ENCODE peak calls at places on chromosomes 2 and 18, in ten cellular contexts. One of them, this sample, is unnamed.

GRCh38 chr2:238019962-238020361 is 40.8 kb upstream of the SCLY start:
- DNase-seq in activated T-cell treated with anti-CD3 and anti-CD28 coated beads, Interleukin-2, amount 50 U/mL, for 1 hour: no peak
- DNase-seq in NCI-H1092: no peak
- DNase-seq in K562: no peak
- DNase-seq in dorsolateral prefrontal cortex: no peak
- DNase-seq in fibroblast of mammary gland: no peak
- DNase-seq in stimulated activated naive CD8-positive, alpha-beta T cell treated with anti-CD3 and anti-CD28 coated beads, Interleukin-15, Interleukin-2, amounts not matched to agents 100 U/mL and 50 U/mL, for 24 hours: no peak
- DNase-seq in RKO: no peak
- DNase-seq in mucosa of descending colon: no peak
- DNase-seq in stimulated activated CD4-positive, alpha-beta T cell treated with anti-CD3 and anti-CD28 coated beads, Interleukin-12 subunit alpha, Interleukin-12 subunit beta, amount 100 ng/mL, for 4 hours: no peak
- DNase-seq in this sample: no peak

GRCh38 chr2:141522048-141522447 is 608.8 kb downstream of the LRP1B start:
- DNase-seq in dorsolateral prefrontal cortex: no peak
- DNase-seq in stimulated activated CD4-positive, alpha-beta T cell treated with anti-CD3 and anti-CD28 coated beads, Interleukin-12 subunit alpha, Interleukin-12 subunit beta, amount 100 ng/mL, for 4 hours: no peak
- DNase-seq in NCI-H1092: no peak
- DNase-seq in mucosa of descending colon: no peak
- DNase-seq in fibroblast of mammary gland: no peak
- DNase-seq in RKO: no peak
- DNase-seq in activated T-cell treated with anti-CD3 and anti-CD28 coated beads, Interleukin-2, amount 50 U/mL, for 1 hour: no peak
- DNase-seq in stimulated activated naive CD8-positive, alpha-beta T cell treated with anti-CD3 and anti-CD28 coated beads, Interleukin-15, Interleukin-2, amounts not matched to agents 100 U/mL and 50 U/mL, for 24 hours: no peak
- DNase-seq in K562: no peak
- DNase-seq in this sample: no peak

GRCh38 chr2:85181844-85182456 is 48.8 kb downstream of the TCF7L1 start:
- DNase-seq in NCI-H1092: no peak
- DNase-seq in activated T-cell treated with anti-CD3 and anti-CD28 coated beads, Interleukin-2, amount 50 U/mL, for 1 hour: no peak
- DNase-seq in stimulated activated naive CD8-positive, alpha-beta T cell treated with anti-CD3 and anti-CD28 coated beads, Interleukin-15, Interleukin-2, amounts not matched to agents 100 U/mL and 50 U/mL, for 24 hours: no peak
- DNase-seq in stimulated activated CD4-positive, alpha-beta T cell treated with anti-CD3 and anti-CD28 coated beads, Interleukin-12 subunit alpha, Interleukin-12 subunit beta, amount 100 ng/mL, for 4 hours: no peak
- DNase-seq in RKO: no peak
- DNase-seq in mucosa of descending colon: no peak
- DNase-seq in K562: no peak
- DNase-seq in dorsolateral prefrontal cortex: no peak
- DNase-seq in fibroblast of mammary gland: no peak
- DNase-seq in this sample: no peak

GRCh38 chr18:28584726-28585125 is 407.8 kb upstream of the CDH2 start:
- DNase-seq in K562: no peak
- DNase-seq in stimulated activated CD4-positive, alpha-beta T cell treated with anti-CD3 and anti-CD28 coated beads, Interleukin-12 subunit alpha, Interleukin-12 subunit beta, amount 100 ng/mL, for 4 hours: no peak
- DNase-seq in mucosa of descending colon: no peak
- DNase-seq in dorsolateral prefrontal cortex: no peak
- DNase-seq in RKO: no peak
- DNase-seq in NCI-H1092: no peak
- DNase-seq in activated T-cell treated with anti-CD3 and anti-CD28 coated beads, Interleukin-2, amount 50 U/mL, for 1 hour: no peak
- DNase-seq in stimulated activated naive CD8-positive, alpha-beta T cell treated with anti-CD3 and anti-CD28 coated beads, Interleukin-15, Interleukin-2, amounts not matched to agents 100 U/mL and 50 U/mL, for 24 hours: no peak
- DNase-seq in fibroblast of mammary gland: peak
- DNase-seq in this sample: no peak

GRCh38 chr2:133458280-133458679 is 110.0 kb downstream of the NCKAP5 start:
- DNase-seq in dorsolateral prefrontal cortex: no peak
- DNase-seq in activated T-cell treated with anti-CD3 and anti-CD28 coated beads, Interleukin-2, amount 50 U/mL, for 1 hour: no peak
- DNase-seq in mucosa of descending colon: no peak
- DNase-seq in fibroblast of mammary gland: peak
- DNase-seq in K562: no peak
- DNase-seq in stimulated activated CD4-positive, alpha-beta T cell treated with anti-CD3 and anti-CD28 coated beads, Interleukin-12 subunit alpha, Interleukin-12 subunit beta, amount 100 ng/mL, for 4 hours: no peak
- DNase-seq in RKO: no peak
- DNase-seq in NCI-H1092: no peak
- DNase-seq in stimulated activated naive CD8-positive, alpha-beta T cell treated with anti-CD3 and anti-CD28 coated beads, Interleukin-15, Interleukin-2, amounts not matched to agents 100 U/mL and 50 U/mL, for 24 hours: no peak
- DNase-seq in this sample: no peak

GRCh38 chr18:14916851-14917250 is 168.9 kb downstream of the ANKRD30B start:
- DNase-seq in mucosa of descending colon: no peak
- DNase-seq in fibroblast of mammary gland: no peak
- DNase-seq in activated T-cell treated with anti-CD3 and anti-CD28 coated beads, Interleukin-2, amount 50 U/mL, for 1 hour: no peak
- DNase-seq in K562: no peak
- DNase-seq in stimulated activated naive CD8-positive, alpha-beta T cell treated with anti-CD3 and anti-CD28 coated beads, Interleukin-15, Interleukin-2, amounts not matched to agents 100 U/mL and 50 U/mL, for 24 hours: no peak
- DNase-seq in stimulated activated CD4-positive, alpha-beta T cell treated with anti-CD3 and anti-CD28 coated beads, Interleukin-12 subunit alpha, Interleukin-12 subunit beta, amount 100 ng/mL, for 4 hours: no peak
- DNase-seq in RKO: no peak
- DNase-seq in dorsolateral prefrontal cortex: no peak
- DNase-seq in NCI-H1092: no peak
- DNase-seq in this sample: no peak

GRCh38 chr2:42089340-42089925 is 41.6 kb downstream of the PKDCC start:
- DNase-seq in activated T-cell treated with anti-CD3 and anti-CD28 coated beads, Interleukin-2, amount 50 U/mL, for 1 hour: peak
- DNase-seq in stimulated activated naive CD8-positive, alpha-beta T cell treated with anti-CD3 and anti-CD28 coated beads, Interleukin-15, Interleukin-2, amounts not matched to agents 100 U/mL and 50 U/mL, for 24 hours: peak
- DNase-seq in mucosa of descending colon: peak
- DNase-seq in RKO: peak
- DNase-seq in NCI-H1092: no peak
- DNase-seq in K562: peak
- DNase-seq in stimulated activated CD4-positive, alpha-beta T cell treated with anti-CD3 and anti-CD28 coated beads, Interleukin-12 subunit alpha, Interleukin-12 subunit beta, amount 100 ng/mL, for 4 hours: peak
- DNase-seq in fibroblast of mammary gland: peak
- DNase-seq in dorsolateral prefrontal cortex: no peak
- DNase-seq in this sample: peak

GRCh38 chr18:35513181-35513932 is 15.6 kb upstream of the INO80C start:
- DNase-seq in dorsolateral prefrontal cortex: no peak
- DNase-seq in fibroblast of mammary gland: peak
- DNase-seq in mucosa of descending colon: no peak
- DNase-seq in K562: no peak
- DNase-seq in stimulated activated CD4-positive, alpha-beta T cell treated with anti-CD3 and anti-CD28 coated beads, Interleukin-12 subunit alpha, Interleukin-12 subunit beta, amount 100 ng/mL, for 4 hours: no peak
- DNase-seq in activated T-cell treated with anti-CD3 and anti-CD28 coated beads, Interleukin-2, amount 50 U/mL, for 1 hour: no peak
- DNase-seq in NCI-H1092: no peak
- DNase-seq in stimulated activated naive CD8-positive, alpha-beta T cell treated with anti-CD3 and anti-CD28 coated beads, Interleukin-15, Interleukin-2, amounts not matched to agents 100 U/mL and 50 U/mL, for 24 hours: no peak
- DNase-seq in RKO: no peak
- DNase-seq in this sample: no peak

GRCh38 chr2:108377411-108377810 is 343 bp upstream of the SULT1C4 start:
- DNase-seq in RKO: no peak
- DNase-seq in NCI-H1092: no peak
- DNase-seq in stimulated activated naive CD8-positive, alpha-beta T cell treated with anti-CD3 and anti-CD28 coated beads, Interleukin-15, Interleukin-2, amounts not matched to agents 100 U/mL and 50 U/mL, for 24 hours: no peak
- DNase-seq in dorsolateral prefrontal cortex: no peak
- DNase-seq in mucosa of descending colon: no peak
- DNase-seq in fibroblast of mammary gland: no peak
- DNase-seq in activated T-cell treated with anti-CD3 and anti-CD28 coated beads, Interleukin-2, amount 50 U/mL, for 1 hour: no peak
- DNase-seq in stimulated activated CD4-positive, alpha-beta T cell treated with anti-CD3 and anti-CD28 coated beads, Interleukin-12 subunit alpha, Interleukin-12 subunit beta, amount 100 ng/mL, for 4 hours: no peak
- DNase-seq in K562: no peak
- DNase-seq in this sample: no peak

GRCh38 chr2:54558976-54559410 is 102.9 kb downstream of the SPTBN1 start:
- DNase-seq in RKO: peak
- DNase-seq in stimulated activated CD4-positive, alpha-beta T cell treated with anti-CD3 and anti-CD28 coated beads, Interleukin-12 subunit alpha, Interleukin-12 subunit beta, amount 100 ng/mL, for 4 hours: no peak
- DNase-seq in NCI-H1092: no peak
- DNase-seq in mucosa of descending colon: no peak
- DNase-seq in dorsolateral prefrontal cortex: no peak
- DNase-seq in fibroblast of mammary gland: no peak
- DNase-seq in K562: peak
- DNase-seq in activated T-cell treated with anti-CD3 and anti-CD28 coated beads, Interleukin-2, amount 50 U/mL, for 1 hour: no peak
- DNase-seq in stimulated activated naive CD8-positive, alpha-beta T cell treated with anti-CD3 and anti-CD28 coated beads, Interleukin-15, Interleukin-2, amounts not matched to agents 100 U/mL and 50 U/mL, for 24 hours: no peak
- DNase-seq in this sample: no peak

GRCh38 chr2:182318466-182319309 is 108.1 kb downstream of the PDE1A start:
- DNase-seq in K562: no peak
- DNase-seq in stimulated activated CD4-positive, alpha-beta T cell treated with anti-CD3 and anti-CD28 coated beads, Interleukin-12 subunit alpha, Interleukin-12 subunit beta, amount 100 ng/mL, for 4 hours: no peak
- DNase-seq in stimulated activated naive CD8-positive, alpha-beta T cell treated with anti-CD3 and anti-CD28 coated beads, Interleukin-15, Interleukin-2, amounts not matched to agents 100 U/mL and 50 U/mL, for 24 hours: no peak
- DNase-seq in activated T-cell treated with anti-CD3 and anti-CD28 coated beads, Interleukin-2, amount 50 U/mL, for 1 hour: no peak
- DNase-seq in mucosa of descending colon: no peak
- DNase-seq in NCI-H1092: no peak
- DNase-seq in dorsolateral prefrontal cortex: no peak
- DNase-seq in RKO: no peak
- DNase-seq in fibroblast of mammary gland: peak
- DNase-seq in this sample: no peak

GRCh38 chr2:145569108-145569507 is 1049.2 kb upstream of the ZEB2 start:
- DNase-seq in stimulated activated CD4-positive, alpha-beta T cell treated with anti-CD3 and anti-CD28 coated beads, Interleukin-12 subunit alpha, Interleukin-12 subunit beta, amount 100 ng/mL, for 4 hours: no peak
- DNase-seq in RKO: peak
- DNase-seq in K562: no peak
- DNase-seq in stimulated activated naive CD8-positive, alpha-beta T cell treated with anti-CD3 and anti-CD28 coated beads, Interleukin-15, Interleukin-2, amounts not matched to agents 100 U/mL and 50 U/mL, for 24 hours: no peak
- DNase-seq in fibroblast of mammary gland: peak
- DNase-seq in mucosa of descending colon: no peak
- DNase-seq in activated T-cell treated with anti-CD3 and anti-CD28 coated beads, Interleukin-2, amount 50 U/mL, for 1 hour: no peak
- DNase-seq in NCI-H1092: no peak
- DNase-seq in dorsolateral prefrontal cortex: no peak
- DNase-seq in this sample: no peak

GRCh38 chr2:145797692-145798091 is 1277.8 kb upstream of the ZEB2 start:
- DNase-seq in stimulated activated naive CD8-positive, alpha-beta T cell treated with anti-CD3 and anti-CD28 coated beads, Interleukin-15, Interleukin-2, amounts not matched to agents 100 U/mL and 50 U/mL, for 24 hours: no peak
- DNase-seq in dorsolateral prefrontal cortex: no peak
- DNase-seq in K562: no peak
- DNase-seq in fibroblast of mammary gland: no peak
- DNase-seq in stimulated activated CD4-positive, alpha-beta T cell treated with anti-CD3 and anti-CD28 coated beads, Interleukin-12 subunit alpha, Interleukin-12 subunit beta, amount 100 ng/mL, for 4 hours: no peak
- DNase-seq in NCI-H1092: no peak
- DNase-seq in RKO: no peak
- DNase-seq in mucosa of descending colon: no peak
- DNase-seq in activated T-cell treated with anti-CD3 and anti-CD28 coated beads, Interleukin-2, amount 50 U/mL, for 1 hour: no peak
- DNase-seq in this sample: no peak

GRCh38 chr2:11753452-11753885 is 7.0 kb downstream of the LPIN1 start:
- DNase-seq in dorsolateral prefrontal cortex: no peak
- DNase-seq in RKO: no peak
- DNase-seq in stimulated activated CD4-positive, alpha-beta T cell treated with anti-CD3 and anti-CD28 coated beads, Interleukin-12 subunit alpha, Interleukin-12 subunit beta, amount 100 ng/mL, for 4 hours: no peak
- DNase-seq in activated T-cell treated with anti-CD3 and anti-CD28 coated beads, Interleukin-2, amount 50 U/mL, for 1 hour: peak
- DNase-seq in NCI-H1092: peak
- DNase-seq in stimulated activated naive CD8-positive, alpha-beta T cell treated with anti-CD3 and anti-CD28 coated beads, Interleukin-15, Interleukin-2, amounts not matched to agents 100 U/mL and 50 U/mL, for 24 hours: peak
- DNase-seq in K562: peak
- DNase-seq in fibroblast of mammary gland: no peak
- DNase-seq in mucosa of descending colon: peak
- DNase-seq in this sample: peak

GRCh38 chr2:9690252-9690651 is 59.5 kb upstream of the YWHAQ start:
- DNase-seq in activated T-cell treated with anti-CD3 and anti-CD28 coated beads, Interleukin-2, amount 50 U/mL, for 1 hour: no peak
- DNase-seq in mucosa of descending colon: no peak
- DNase-seq in stimulated activated naive CD8-positive, alpha-beta T cell treated with anti-CD3 and anti-CD28 coated beads, Interleukin-15, Interleukin-2, amounts not matched to agents 100 U/mL and 50 U/mL, for 24 hours: no peak
- DNase-seq in dorsolateral prefrontal cortex: no peak
- DNase-seq in RKO: no peak
- DNase-seq in NCI-H1092: no peak
- DNase-seq in fibroblast of mammary gland: no peak
- DNase-seq in stimulated activated CD4-positive, alpha-beta T cell treated with anti-CD3 and anti-CD28 coated beads, Interleukin-12 subunit alpha, Interleukin-12 subunit beta, amount 100 ng/mL, for 4 hours: no peak
- DNase-seq in K562: no peak
- DNase-seq in this sample: no peak

GRCh38 chr2:48315847-48316194 is 214.1 kb upstream of the STON1 start:
- DNase-seq in RKO: peak
- DNase-seq in K562: peak
- DNase-seq in dorsolateral prefrontal cortex: peak
- DNase-seq in stimulated activated CD4-positive, alpha-beta T cell treated with anti-CD3 and anti-CD28 coated beads, Interleukin-12 subunit alpha, Interleukin-12 subunit beta, amount 100 ng/mL, for 4 hours: peak
- DNase-seq in mucosa of descending colon: no peak
- DNase-seq in NCI-H1092: peak
- DNase-seq in stimulated activated naive CD8-positive, alpha-beta T cell treated with anti-CD3 and anti-CD28 coated beads, Interleukin-15, Interleukin-2, amounts not matched to agents 100 U/mL and 50 U/mL, for 24 hours: peak
- DNase-seq in fibroblast of mammary gland: peak
- DNase-seq in activated T-cell treated with anti-CD3 and anti-CD28 coated beads, Interleukin-2, amount 50 U/mL, for 1 hour: peak
- DNase-seq in this sample: peak

GRCh38 chr18:11149441-11150270 is at the start of gene PIEZO2:
- DNase-seq in activated T-cell treated with anti-CD3 and anti-CD28 coated beads, Interleukin-2, amount 50 U/mL, for 1 hour: no peak
- DNase-seq in mucosa of descending colon: peak
- DNase-seq in stimulated activated naive CD8-positive, alpha-beta T cell treated with anti-CD3 and anti-CD28 coated beads, Interleukin-15, Interleukin-2, amounts not matched to agents 100 U/mL and 50 U/mL, for 24 hours: peak
- DNase-seq in stimulated activated CD4-positive, alpha-beta T cell treated with anti-CD3 and anti-CD28 coated beads, Interleukin-12 subunit alpha, Interleukin-12 subunit beta, amount 100 ng/mL, for 4 hours: no peak
- DNase-seq in K562: peak
- DNase-seq in NCI-H1092: no peak
- DNase-seq in RKO: no peak
- DNase-seq in dorsolateral prefrontal cortex: peak
- DNase-seq in fibroblast of mammary gland: peak
- DNase-seq in this sample: no peak

GRCh38 chr2:186306754-186307153 is 179.3 kb upstream of the ZC3H15 start:
- DNase-seq in mucosa of descending colon: no peak
- DNase-seq in RKO: no peak
- DNase-seq in activated T-cell treated with anti-CD3 and anti-CD28 coated beads, Interleukin-2, amount 50 U/mL, for 1 hour: no peak
- DNase-seq in stimulated activated naive CD8-positive, alpha-beta T cell treated with anti-CD3 and anti-CD28 coated beads, Interleukin-15, Interleukin-2, amounts not matched to agents 100 U/mL and 50 U/mL, for 24 hours: no peak
- DNase-seq in stimulated activated CD4-positive, alpha-beta T cell treated with anti-CD3 and anti-CD28 coated beads, Interleukin-12 subunit alpha, Interleukin-12 subunit beta, amount 100 ng/mL, for 4 hours: no peak
- DNase-seq in fibroblast of mammary gland: no peak
- DNase-seq in dorsolateral prefrontal cortex: no peak
- DNase-seq in NCI-H1092: no peak
- DNase-seq in K562: no peak
- DNase-seq in this sample: no peak

GRCh38 chr18:42950732-42951131 is 164.8 kb downstream of the RIT2 start:
- DNase-seq in mucosa of descending colon: no peak
- DNase-seq in activated T-cell treated with anti-CD3 and anti-CD28 coated beads, Interleukin-2, amount 50 U/mL, for 1 hour: no peak
- DNase-seq in stimulated activated CD4-positive, alpha-beta T cell treated with anti-CD3 and anti-CD28 coated beads, Interleukin-12 subunit alpha, Interleukin-12 subunit beta, amount 100 ng/mL, for 4 hours: no peak
- DNase-seq in stimulated activated naive CD8-positive, alpha-beta T cell treated with anti-CD3 and anti-CD28 coated beads, Interleukin-15, Interleukin-2, amounts not matched to agents 100 U/mL and 50 U/mL, for 24 hours: no peak
- DNase-seq in K562: no peak
- DNase-seq in dorsolateral prefrontal cortex: no peak
- DNase-seq in NCI-H1092: no peak
- DNase-seq in fibroblast of mammary gland: no peak
- DNase-seq in RKO: no peak
- DNase-seq in this sample: no peak

GRCh38 chr18:5542393-5543035 is 1.3 kb downstream of the EPB41L3 start:
- DNase-seq in activated T-cell treated with anti-CD3 and anti-CD28 coated beads, Interleukin-2, amount 50 U/mL, for 1 hour: no peak
- DNase-seq in dorsolateral prefrontal cortex: no peak
- DNase-seq in K562: no peak
- DNase-seq in NCI-H1092: no peak
- DNase-seq in fibroblast of mammary gland: peak
- DNase-seq in RKO: no peak
- DNase-seq in stimulated activated CD4-positive, alpha-beta T cell treated with anti-CD3 and anti-CD28 coated beads, Interleukin-12 subunit alpha, Interleukin-12 subunit beta, amount 100 ng/mL, for 4 hours: no peak
- DNase-seq in stimulated activated naive CD8-positive, alpha-beta T cell treated with anti-CD3 and anti-CD28 coated beads, Interleukin-15, Interleukin-2, amounts not matched to agents 100 U/mL and 50 U/mL, for 24 hours: no peak
- DNase-seq in mucosa of descending colon: peak
- DNase-seq in this sample: no peak

GRCh38 chr2:32925283-32925682 is 21.5 kb upstream of the LTBP1 start:
- DNase-seq in fibroblast of mammary gland: no peak
- DNase-seq in stimulated activated naive CD8-positive, alpha-beta T cell treated with anti-CD3 and anti-CD28 coated beads, Interleukin-15, Interleukin-2, amounts not matched to agents 100 U/mL and 50 U/mL, for 24 hours: no peak
- DNase-seq in K562: no peak
- DNase-seq in activated T-cell treated with anti-CD3 and anti-CD28 coated beads, Interleukin-2, amount 50 U/mL, for 1 hour: no peak
- DNase-seq in mucosa of descending colon: no peak
- DNase-seq in NCI-H1092: no peak
- DNase-seq in RKO: no peak
- DNase-seq in stimulated activated CD4-positive, alpha-beta T cell treated with anti-CD3 and anti-CD28 coated beads, Interleukin-12 subunit alpha, Interleukin-12 subunit beta, amount 100 ng/mL, for 4 hours: no peak
- DNase-seq in dorsolateral prefrontal cortex: no peak
- DNase-seq in this sample: no peak

GRCh38 chr2:227870710-227871374 is 589 bp upstream of the DAW1 start:
- DNase-seq in RKO: no peak
- DNase-seq in fibroblast of mammary gland: peak
- DNase-seq in NCI-H1092: no peak
- DNase-seq in stimulated activated naive CD8-positive, alpha-beta T cell treated with anti-CD3 and anti-CD28 coated beads, Interleukin-15, Interleukin-2, amounts not matched to agents 100 U/mL and 50 U/mL, for 24 hours: no peak
- DNase-seq in dorsolateral prefrontal cortex: no peak
- DNase-seq in K562: no peak
- DNase-seq in mucosa of descending colon: no peak
- DNase-seq in activated T-cell treated with anti-CD3 and anti-CD28 coated beads, Interleukin-2, amount 50 U/mL, for 1 hour: no peak
- DNase-seq in stimulated activated CD4-positive, alpha-beta T cell treated with anti-CD3 and anti-CD28 coated beads, Interleukin-12 subunit alpha, Interleukin-12 subunit beta, amount 100 ng/mL, for 4 hours: no peak
- DNase-seq in this sample: no peak

GRCh38 chr18:57895182-57895581 is 92.1 kb upstream of the ATP8B1 start:
- DNase-seq in K562: no peak
- DNase-seq in mucosa of descending colon: no peak
- DNase-seq in stimulated activated naive CD8-positive, alpha-beta T cell treated with anti-CD3 and anti-CD28 coated beads, Interleukin-15, Interleukin-2, amounts not matched to agents 100 U/mL and 50 U/mL, for 24 hours: no peak
- DNase-seq in RKO: no peak
- DNase-seq in activated T-cell treated with anti-CD3 and anti-CD28 coated beads, Interleukin-2, amount 50 U/mL, for 1 hour: no peak
- DNase-seq in NCI-H1092: no peak
- DNase-seq in stimulated activated CD4-positive, alpha-beta T cell treated with anti-CD3 and anti-CD28 coated beads, Interleukin-12 subunit alpha, Interleukin-12 subunit beta, amount 100 ng/mL, for 4 hours: no peak
- DNase-seq in fibroblast of mammary gland: no peak
- DNase-seq in dorsolateral prefrontal cortex: no peak
- DNase-seq in this sample: no peak

GRCh38 chr2:218217366-218218309 is 649 bp downstream of the ARPC2 start:
- DNase-seq in K562: peak
- DNase-seq in RKO: peak
- DNase-seq in fibroblast of mammary gland: no peak
- DNase-seq in NCI-H1092: no peak
- DNase-seq in stimulated activated CD4-positive, alpha-beta T cell treated with anti-CD3 and anti-CD28 coated beads, Interleukin-12 subunit alpha, Interleukin-12 subunit beta, amount 100 ng/mL, for 4 hours: peak
- DNase-seq in dorsolateral prefrontal cortex: peak
- DNase-seq in stimulated activated naive CD8-positive, alpha-beta T cell treated with anti-CD3 and anti-CD28 coated beads, Interleukin-15, Interleukin-2, amounts not matched to agents 100 U/mL and 50 U/mL, for 24 hours: peak
- DNase-seq in activated T-cell treated with anti-CD3 and anti-CD28 coated beads, Interleukin-2, amount 50 U/mL, for 1 hour: peak
- DNase-seq in mucosa of descending colon: peak
- DNase-seq in this sample: peak

GRCh38 chr18:12944724-12945123 is 3.1 kb upstream of the SEH1L start:
- DNase-seq in mucosa of descending colon: no peak
- DNase-seq in NCI-H1092: peak
- DNase-seq in stimulated activated naive CD8-positive, alpha-beta T cell treated with anti-CD3 and anti-CD28 coated beads, Interleukin-15, Interleukin-2, amounts not matched to agents 100 U/mL and 50 U/mL, for 24 hours: no peak
- DNase-seq in stimulated activated CD4-positive, alpha-beta T cell treated with anti-CD3 and anti-CD28 coated beads, Interleukin-12 subunit alpha, Interleukin-12 subunit beta, amount 100 ng/mL, for 4 hours: no peak
- DNase-seq in activated T-cell treated with anti-CD3 and anti-CD28 coated beads, Interleukin-2, amount 50 U/mL, for 1 hour: no peak
- DNase-seq in dorsolateral prefrontal cortex: no peak
- DNase-seq in RKO: no peak
- DNase-seq in K562: no peak
- DNase-seq in fibroblast of mammary gland: peak
- DNase-seq in this sample: no peak

GRCh38 chr2:70717431-70718038 is 50.5 kb downstream of the ADD2 start:
- DNase-seq in dorsolateral prefrontal cortex: no peak
- DNase-seq in K562: peak
- DNase-seq in stimulated activated naive CD8-positive, alpha-beta T cell treated with anti-CD3 and anti-CD28 coated beads, Interleukin-15, Interleukin-2, amounts not matched to agents 100 U/mL and 50 U/mL, for 24 hours: no peak
- DNase-seq in NCI-H1092: no peak
- DNase-seq in stimulated activated CD4-positive, alpha-beta T cell treated with anti-CD3 and anti-CD28 coated beads, Interleukin-12 subunit alpha, Interleukin-12 subunit beta, amount 100 ng/mL, for 4 hours: no peak
- DNase-seq in activated T-cell treated with anti-CD3 and anti-CD28 coated beads, Interleukin-2, amount 50 U/mL, for 1 hour: no peak
- DNase-seq in mucosa of descending colon: no peak
- DNase-seq in fibroblast of mammary gland: no peak
- DNase-seq in RKO: no peak
- DNase-seq in this sample: no peak